ENCODE peak calls at places on chromosomes 12 and 14, in six cellular contexts. Q is effector memory CD4-positive, alpha-beta T cell; O is PC-3; H is naive thymus-derived CD4-positive, alpha-beta T cell; J is SK-N-MC; Z is neural progenitor cell. L is an unnamed sample. For H3K36me3, the result is how much of the 10 kb centered on the place peaks cover.

GRCh38 chr12:23648546-23648945 is 300.9 kb downstream of the SOX5 start:
- DNase-seq in Q (no peak), O (no peak), H (no peak), J (no peak), Z (no peak), L (no peak)

GRCh38 chr12:1932264-1932777 is 13.9 kb upstream of the CACNA2D4 start:
- DNase-seq in Q (no peak), O (no peak), H (no peak), J (no peak), Z (no peak), L (peak)

GRCh38 chr14:89504602-89505320 is 87.7 kb upstream of the FOXN3 start:
- DNase-seq in Q (no peak), O (peak), H (no peak), J (no peak), Z (no peak), L (no peak)

GRCh38 chr14:74257078-74257987 is 18.1 kb downstream of the VSX2 start:
- DNase-seq in Q (peak), O (peak), H (peak), J (no peak), Z (peak), L (peak)

GRCh38 chr12:115763982-115764621 is 513.4 kb downstream of the MED13L start:
- DNase-seq in Q (no peak), O (peak), H (no peak), J (no peak), Z (no peak), L (peak)

GRCh38 chr14:78164226-78164853 is 5.8 kb upstream of the NRXN3 start:
- DNase-seq in Q (no peak), O (peak), H (no peak), J (no peak), Z (peak), L (peak)

GRCh38 chr12:1811948-1812291 is 8.4 kb upstream of the LRTM2 start:
- DNase-seq in Q (no peak), O (no peak), H (no peak), J (no peak), Z (no peak), L (no peak)

GRCh38 chr12:1500095-1500801 is 94.1 kb downstream of the FBXL14 start:
- DNase-seq in Q (no peak), O (peak), H (no peak), J (no peak), Z (no peak), L (peak)

GRCh38 chr12:19288603-19289244 is 150.6 kb upstream of the AEBP2 start:
- DNase-seq in Q (no peak), O (peak), H (peak), J (no peak), Z (peak), L (no peak)

GRCh38 chr12:31603546-31604009 is 12.6 kb upstream of the DENND5B start:
- DNase-seq in Q (no peak), O (no peak), H (no peak), J (no peak), Z (no peak), L (no peak)

GRCh38 chr12:115146453-115146852 is 462.5 kb upstream of the TBX3 start:
- DNase-seq in Q (no peak), O (no peak), H (no peak), J (no peak), Z (no peak), L (no peak)

GRCh38 chr12:53493610-53494391 is 5.5 kb downstream of the MAP3K12 start:
- DNase-seq in Q (no peak), O (no peak), H (no peak), J (no peak), Z (peak), L (no peak)

GRCh38 chr14:99821519-99822165 is 28.4 kb downstream of the EML1 start:
- DNase-seq in Q (no peak), O (peak), H (no peak), J (peak), Z (no peak), L (no peak)

GRCh38 chr12:96225003-96225855 is 31.1 kb downstream of the ELK3 start:
- DNase-seq in Q (no peak), O (no peak), H (no peak), J (no peak), Z (no peak), L (peak)

GRCh38 chr12:81518638-81519037 is 240.5 kb downstream of the PPFIA2 start:
- DNase-seq in Q (no peak), O (peak), H (no peak), J (no peak), Z (no peak), L (no peak)

GRCh38 chr12:9079883-9080673 is 35.6 kb downstream of the A2M start:
- DNase-seq in Q (no peak), O (no peak), H (no peak), J (no peak), Z (no peak), L (no peak)
- H3K36me3 ChIP-seq in Q (under half), O (under half), H (under half), J (under half), Z (under half), L (under half)

DNA sequence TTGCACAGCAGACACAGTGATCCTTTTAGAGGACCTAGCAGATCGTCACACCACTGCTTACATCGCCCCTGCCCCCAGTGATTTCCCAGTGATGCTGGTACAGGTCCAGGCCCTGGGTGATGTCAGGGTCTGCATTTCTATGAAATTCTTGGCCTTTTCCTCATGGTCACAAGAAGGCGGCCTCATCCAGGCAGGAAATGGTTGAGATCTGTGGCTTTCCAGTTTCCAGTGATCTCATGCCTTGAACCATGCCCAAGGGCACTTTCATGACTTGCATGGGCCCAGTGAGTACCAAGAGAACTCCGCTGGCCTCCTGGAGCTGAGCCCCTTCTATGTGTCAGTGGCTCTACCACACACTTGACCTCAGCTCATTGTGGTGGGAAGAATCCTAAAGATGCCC is 41.9 kb upstream of the BDKRB2 start:
- DNase-seq in Q (no peak), O (no peak), H (no peak), J (no peak), Z (no peak), L (no peak)
- H3K36me3 ChIP-seq in Q (under half), O (under half), H (under half), J (under half), Z (under half), L (under half)

DNA sequence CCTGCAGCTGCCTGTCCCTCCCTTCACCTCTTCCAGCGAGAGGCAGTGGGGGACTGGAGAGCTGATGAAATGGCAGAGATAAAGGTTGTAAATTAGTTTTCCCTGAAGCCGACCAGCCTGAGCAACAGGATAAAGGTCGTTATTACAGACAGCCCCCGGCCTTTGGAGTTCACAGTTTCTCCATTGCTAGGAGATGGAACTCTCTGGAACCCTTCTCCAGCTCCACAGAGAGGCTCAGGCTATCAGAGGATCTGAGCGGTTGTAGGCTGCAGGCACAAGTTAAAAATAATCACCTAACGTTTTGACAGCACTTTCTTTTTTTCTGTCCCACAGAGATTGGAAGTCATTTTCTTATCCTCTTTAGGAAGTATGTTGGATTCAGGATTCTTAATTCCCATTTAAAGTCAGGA is 1.2 kb upstream of the ADGRD1 start:
- DNase-seq in Q (no peak), O (no peak), H (no peak), J (no peak), Z (no peak), L (peak)
- H3K36me3 ChIP-seq in Q (under half), O (under half), H (under half), J (under half), Z (under half), L (under half)

DNA sequence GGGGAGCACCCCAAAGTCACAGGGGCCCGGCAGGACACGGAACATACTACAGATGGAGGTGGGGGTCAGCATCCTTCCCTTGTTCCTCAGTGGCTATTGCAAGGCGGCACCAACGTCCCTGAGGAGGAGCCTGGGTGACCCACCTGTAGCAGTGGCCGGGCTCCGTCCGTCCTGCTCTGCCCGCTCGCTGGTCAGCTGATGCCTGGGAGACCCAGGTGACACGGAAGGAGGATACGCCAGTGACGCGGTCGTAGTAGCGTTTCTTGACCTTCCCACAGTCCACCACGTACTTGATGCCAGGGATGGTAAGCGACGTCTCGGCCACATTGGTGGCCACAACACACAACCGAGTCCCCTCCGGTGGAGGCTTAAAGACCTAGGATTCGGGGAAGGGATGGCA is 24.7 kb downstream of the DHX37 start:
- DNase-seq in Q (no peak), O (no peak), H (no peak), J (no peak), Z (no peak), L (no peak)
- H3K36me3 ChIP-seq in Q (half or more), O (half or more), H (under half), J (half or more), Z (under half), L (half or more)

L was measured in BE2C.